ENCODE peak calls at places on chromosomes 16 and 17, in six cellular contexts. D is fibroblast of pulmonary artery, Q is neuronal stem cell, O is fibroblast of lung, F is esophagus squamous epithelium, T is gastrocnemius medialis. P is an unnamed sample.

GRCh38 chr16:30494709-30495108 is 22.2 kb downstream of the ITGAL start:
- DNase-seq in Q (no peak), O (no peak), D (no peak), T (no peak), F (no peak), P (no peak)

GRCh38 chr16:58196898-58197313 is 1.0 kb downstream of the CSNK2A2 start:
- DNase-seq in T (no peak), D (peak), F (no peak), Q (no peak), O (peak), P (no peak)

GRCh38 chr16:83118365-83118764 is 491.6 kb downstream of the CDH13 start:
- DNase-seq in O (no peak), T (no peak), Q (no peak), D (no peak), F (no peak), P (no peak)

GRCh38 chr17:66684716-66685115 is 150.2 kb upstream of the CACNG5 start:
- DNase-seq in F (no peak), Q (no peak), T (no peak), O (no peak), D (no peak), P (no peak)

GRCh38 chr17:43860077-43860725 is 13.2 kb downstream of the CD300LG start:
- DNase-seq in Q (no peak), T (no peak), D (peak), O (peak), F (no peak), P (no peak)

GRCh38 chr17:39626171-39626670 is 531 bp upstream of the PPP1R1B start:
- DNase-seq in O (no peak), F (no peak), D (no peak), T (no peak), Q (no peak), P (no peak)

GRCh38 chr16:56137269-56137668 is 54.0 kb upstream of the GNAO1 start:
- DNase-seq in D (no peak), O (no peak), Q (no peak), F (no peak), T (no peak), P (no peak)

GRCh38 chr16:70476272-70477020 is 22.1 kb downstream of the FCSK start:
- DNase-seq in T (peak), D (peak), F (no peak), Q (no peak), O (peak), P (peak)

GRCh38 chr16:10510279-10510678 is 70.1 kb downstream of the EMP2 start:
- DNase-seq in O (no peak), F (no peak), Q (no peak), D (no peak), T (no peak), P (no peak)

GRCh38 chr16:2787961-2788360 is 601 bp upstream of the PRSS33 start:
- DNase-seq in F (no peak), O (no peak), D (no peak), T (no peak), Q (no peak), P (no peak)

GRCh38 chr17:56247816-56248215 is 94.5 kb downstream of the ANKFN1 start:
- DNase-seq in Q (no peak), D (no peak), O (no peak), T (no peak), F (no peak), P (no peak)

GRCh38 chr17:17845046-17845775 is 8.4 kb upstream of the SREBF1 start:
- DNase-seq in Q (no peak), F (no peak), O (no peak), T (no peak), D (no peak), P (no peak)

GRCh38 chr17:1473841-1474240 is 17.8 kb upstream of the CRK start:
- DNase-seq in T (no peak), F (no peak), Q (no peak), D (no peak), O (no peak), P (no peak)

GRCh38 chr16:58515871-58516767 is 802 bp downstream of the SETD6 start:
- DNase-seq in D (no peak), O (no peak), Q (no peak), T (no peak), F (no peak), P (no peak)

GRCh38 chr17:62565817-62566216 is 61.7 kb upstream of the MRC2 start:
- DNase-seq in T (no peak), Q (no peak), O (no peak), F (no peak), D (peak), P (peak)

GRCh38 chr17:42598905-42599304 is 10.3 kb downstream of the RETREG3 start:
- DNase-seq in O (no peak), T (peak), D (no peak), Q (no peak), F (no peak), P (no peak)

GRCh38 chr16:3012828-3013420 is at the start of gene CLDN9:
- DNase-seq in Q (no peak), T (no peak), F (no peak), D (no peak), O (no peak), P (no peak)

GRCh38 chr16:80739523-80739922 is 64.9 kb downstream of the CDYL2 start:
- DNase-seq in D (no peak), F (no peak), Q (no peak), O (no peak), T (no peak), P (no peak)

GRCh38 chr17:28973414-28973813 is 22.1 kb upstream of the PHF12 start:
- DNase-seq in Q (no peak), O (peak), D (peak), F (no peak), T (no peak), P (no peak)

GRCh38 chr16:68764866-68765265 is 27.8 kb downstream of the CDH1 start:
- DNase-seq in T (no peak), Q (no peak), D (no peak), O (no peak), F (no peak), P (no peak)

GRCh38 chr16:8372141-8372540 is 218.2 kb downstream of the TMEM114 start:
- DNase-seq in F (no peak), T (no peak), Q (no peak), O (no peak), D (no peak), P (no peak)

DNA sequence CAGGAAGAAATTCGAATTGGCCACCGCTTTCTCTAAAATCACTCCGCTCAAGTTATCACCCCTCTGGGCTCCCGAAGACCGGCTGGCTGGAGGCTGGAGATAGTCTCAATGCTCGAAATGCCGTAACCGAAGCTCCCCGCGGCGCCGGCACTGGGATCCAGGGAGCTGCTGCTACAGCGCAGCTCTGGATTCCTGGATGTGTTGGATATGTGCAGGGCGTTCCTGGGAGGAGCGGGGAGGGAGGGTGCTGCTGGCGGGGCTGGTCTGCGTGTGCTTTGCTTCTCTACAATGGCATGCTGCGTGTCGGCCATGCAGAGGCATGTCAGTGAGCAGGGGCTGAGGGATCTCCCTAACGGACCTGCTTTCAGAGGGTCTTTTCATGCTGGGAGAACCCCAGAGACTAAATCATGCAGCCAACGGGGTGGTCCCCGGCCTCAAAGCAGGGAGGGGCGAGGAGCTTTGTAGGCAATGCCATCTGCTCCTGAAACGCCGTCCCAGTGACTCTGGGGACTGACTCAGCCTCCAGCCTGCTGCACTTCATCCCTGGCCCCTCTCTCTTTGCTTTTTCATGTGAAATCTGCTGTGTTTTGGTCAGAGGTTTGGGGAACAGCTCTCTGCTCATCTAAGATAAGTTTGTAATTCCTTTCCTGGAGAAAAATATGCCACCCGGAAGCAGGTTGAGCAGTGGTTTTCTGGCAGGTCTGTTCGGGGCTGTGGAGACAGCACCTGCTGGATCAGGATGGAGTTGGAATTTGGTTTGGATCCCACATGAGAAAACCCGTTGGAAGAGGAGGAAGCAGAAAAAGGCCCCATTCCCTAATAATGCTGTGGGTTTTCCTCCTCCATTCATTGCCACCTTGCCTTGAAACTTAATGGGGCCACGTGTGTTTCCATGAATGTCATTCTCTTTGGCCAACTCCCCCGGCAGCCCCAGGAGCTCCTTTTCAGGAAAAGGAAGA is 311.4 kb downstream of the SEC14L1 start:
- DNase-seq in F (no peak), D (peak), O (peak), Q (no peak), T (no peak), P (no peak)
- H3K4me3 ChIP-seq in F (peak), D (peak), O (peak), Q (peak), T (peak), P (peak)

GRCh38 chr17:31508310-31509094 is 117.0 kb downstream of the RAB11FIP4 start:
- DNase-seq in D (no peak), T (no peak), Q (no peak), F (no peak), O (no peak), P (no peak)
- H3K4me3 ChIP-seq in D (no peak), T (no peak), Q (no peak), F (no peak), O (no peak), P (no peak)

GRCh38 chr17:38456031-38456815 is 28.0 kb downstream of the ARHGAP23 start:
- DNase-seq in O (no peak), D (peak), F (no peak), Q (no peak), T (no peak), P (no peak)
- H3K4me3 ChIP-seq in O (peak), D (peak), F (no peak), Q (no peak), T (no peak), P (peak)

GRCh38 chr16:4316732-4317461 is 1.0 kb downstream of the GLIS2 start:
- DNase-seq in F (no peak), Q (no peak), O (peak), D (no peak), T (no peak), P (no peak)

GRCh38 chr16:4320030-4320429 is 4.2 kb downstream of the GLIS2 start:
- DNase-seq in D (no peak), T (no peak), Q (no peak), F (no peak), O (no peak), P (no peak)

GRCh38 chr16:4319454-4319853 is 3.6 kb downstream of the GLIS2 start:
- DNase-seq in F (no peak), Q (no peak), D (no peak), O (no peak), T (no peak), P (no peak)

GRCh38 chr16:4317471-4318170 is 1.8 kb downstream of the GLIS2 start:
- DNase-seq in Q (peak), T (no peak), D (no peak), O (peak), F (no peak), P (no peak)

GRCh38 chr16:4318171-4318910 is 2.5 kb downstream of the GLIS2 start:
- DNase-seq in Q (no peak), T (no peak), D (no peak), F (no peak), O (no peak), P (no peak)
- H3K4me3 ChIP-seq in Q (no peak), T (no peak), D (peak), F (no peak), O (peak), P (peak)

GRCh38 chr17:50279181-50279526 is 4.9 kb downstream of the TMEM92 start:
- DNase-seq in F (no peak), D (peak), O (no peak), T (no peak), Q (no peak), P (no peak)

GRCh38 chr17:50278526-50279180 is 4.4 kb downstream of the TMEM92 start:
- DNase-seq in D (no peak), O (no peak), F (no peak), Q (no peak), T (no peak), P (no peak)

GRCh38 chr17:50280068-50280467 is 5.8 kb downstream of the TMEM92 start:
- DNase-seq in T (no peak), D (no peak), Q (no peak), F (no peak), O (no peak), P (no peak)

GRCh38 chr17:50280801-50281441 is 6.7 kb downstream of the TMEM92 start:
- DNase-seq in D (no peak), O (no peak), F (no peak), Q (no peak), T (no peak), P (no peak)

GRCh38 chr17:50279639-50280038 is 5.4 kb downstream of the TMEM92 start:
- DNase-seq in T (no peak), Q (no peak), D (no peak), F (no peak), O (no peak), P (no peak)
- H3K4me3 ChIP-seq in T (no peak), Q (no peak), D (no peak), F (no peak), O (no peak), P (no peak)

P was measured in skeletal muscle cell.